ENCODE peak calls at places on chromosome 21, in four cellular contexts. One of them, this sample, is unnamed.

GRCh38 chr21:33434770-33435360 is 31.7 kb downstream of the IFNGR2 start:
- DNase-seq in K562: peak
- DNase-seq in GM12878: peak
- DNase-seq in IMR-90: peak
- DNase-seq in this sample: no peak

GRCh38 chr21:36097427-36098230 is 27.8 kb downstream of the CBR1 start:
- DNase-seq in IMR-90: no peak
- DNase-seq in GM12878: peak
- DNase-seq in K562: peak
- DNase-seq in this sample: no peak

GRCh38 chr21:42263591-42264131 is 44.7 kb downstream of the ABCG1 start:
- DNase-seq in GM12878: no peak
- DNase-seq in K562: no peak
- DNase-seq in IMR-90: no peak
- DNase-seq in this sample: no peak

GRCh38 chr21:42878993-42879787 is at the start of gene WDR4:
- DNase-seq in K562: peak
- DNase-seq in GM12878: peak
- DNase-seq in IMR-90: peak
- DNase-seq in this sample: peak

GRCh38 chr21:45990741-45991605 is 9.4 kb downstream of the COL6A1 start:
- DNase-seq in K562: no peak
- DNase-seq in IMR-90: no peak
- DNase-seq in GM12878: no peak
- DNase-seq in this sample: no peak

GRCh38 chr21:43827015-43827611 is 37.7 kb downstream of the RRP1 start:
- DNase-seq in GM12878: no peak
- DNase-seq in K562: no peak
- DNase-seq in IMR-90: peak
- DNase-seq in this sample: no peak

GRCh38 chr21:42340187-42340586 is 10.6 kb downstream of the TFF2 start:
- DNase-seq in IMR-90: no peak
- DNase-seq in K562: no peak
- DNase-seq in GM12878: no peak
- DNase-seq in this sample: no peak

GRCh38 chr21:33857846-33858671 is 57.5 kb downstream of the ATP5PO start:
- DNase-seq in K562: no peak
- DNase-seq in GM12878: no peak
- DNase-seq in IMR-90: no peak
- DNase-seq in this sample: no peak

GRCh38 chr21:33643658-33644311 is 1.5 kb downstream of the ITSN1 start:
- DNase-seq in GM12878: no peak
- DNase-seq in IMR-90: no peak
- DNase-seq in K562: no peak
- DNase-seq in this sample: no peak

GRCh38 chr21:32705139-32705538 is 22.7 kb downstream of the SYNJ1 start:
- DNase-seq in K562: no peak
- DNase-seq in GM12878: no peak
- DNase-seq in IMR-90: peak
- DNase-seq in this sample: no peak

GRCh38 chr21:34519013-34519412 is 7.0 kb upstream of the KCNE1 start:
- DNase-seq in K562: no peak
- DNase-seq in GM12878: no peak
- DNase-seq in IMR-90: no peak
- DNase-seq in this sample: no peak

GRCh38 chr21:42258885-42259407 is 40.0 kb downstream of the ABCG1 start:
- DNase-seq in K562: no peak
- DNase-seq in GM12878: no peak
- DNase-seq in IMR-90: no peak
- DNase-seq in this sample: no peak

GRCh38 chr21:17931080-17931479 is 111.9 kb upstream of the C21orf91 start:
- DNase-seq in GM12878: peak
- DNase-seq in K562: no peak
- DNase-seq in IMR-90: no peak
- DNase-seq in this sample: no peak

GRCh38 chr21:42474043-42474831 is 21.8 kb downstream of the RSPH1 start:
- DNase-seq in IMR-90: no peak
- DNase-seq in K562: no peak
- DNase-seq in GM12878: no peak
- DNase-seq in this sample: no peak

GRCh38 chr21:42107881-42108553 is 36.9 kb downstream of the UMODL1 start:
- DNase-seq in K562: peak
- DNase-seq in IMR-90: peak
- DNase-seq in GM12878: no peak
- DNase-seq in this sample: peak

GRCh38 chr21:45293214-45293725 is 5.6 kb upstream of the POFUT2 start:
- DNase-seq in IMR-90: no peak
- DNase-seq in K562: no peak
- DNase-seq in GM12878: no peak
- DNase-seq in this sample: peak

GRCh38 chr21:32807717-32808380 is 36.3 kb upstream of the PAXBP1 start:
- DNase-seq in K562: no peak
- DNase-seq in IMR-90: peak
- DNase-seq in GM12878: no peak
- DNase-seq in this sample: no peak

GRCh38 chr21:42061866-42062542 is 9.1 kb upstream of the UMODL1 start:
- DNase-seq in IMR-90: no peak
- DNase-seq in GM12878: no peak
- DNase-seq in K562: no peak
- DNase-seq in this sample: no peak

GRCh38 chr21:20790113-20790512 is 208.1 kb upstream of the NCAM2 start:
- DNase-seq in GM12878: no peak
- DNase-seq in K562: no peak
- DNase-seq in IMR-90: no peak
- DNase-seq in this sample: peak

GRCh38 chr21:37032877-37033471 is 26.5 kb downstream of the RIPPLY3 start:
- DNase-seq in IMR-90: peak
- DNase-seq in K562: no peak
- DNase-seq in GM12878: no peak
- DNase-seq in this sample: no peak

GRCh38 chr21:20353351-20353750 is 644.9 kb upstream of the NCAM2 start:
- DNase-seq in IMR-90: no peak
- DNase-seq in K562: no peak
- DNase-seq in GM12878: no peak
- DNase-seq in this sample: no peak

GRCh38 chr21:45607021-45607921 is 36.3 kb upstream of the PCBP3 start:
- DNase-seq in IMR-90: peak
- DNase-seq in K562: no peak
- DNase-seq in GM12878: no peak
- DNase-seq in this sample: no peak

GRCh38 chr21:24259241-24259640 is 1348.0 kb downstream of the MRPL39 start:
- DNase-seq in GM12878: no peak
- DNase-seq in K562: no peak
- DNase-seq in IMR-90: peak
- DNase-seq in this sample: no peak

GRCh38 chr21:36710729-36711048 is 11.8 kb downstream of the SIM2 start:
- DNase-seq in IMR-90: no peak
- DNase-seq in K562: no peak
- DNase-seq in GM12878: no peak
- DNase-seq in this sample: peak

GRCh38 chr21:44011123-44011773 is 861 bp upstream of the TRAPPC10 start:
- DNase-seq in GM12878: no peak
- DNase-seq in IMR-90: no peak
- DNase-seq in K562: peak
- DNase-seq in this sample: no peak

GRCh38 chr21:46648539-46648938 is 13.1 kb downstream of the PRMT2 start:
- DNase-seq in K562: no peak
- DNase-seq in IMR-90: no peak
- DNase-seq in GM12878: no peak
- DNase-seq in this sample: no peak

GRCh38 chr21:25733859-25734653 is 648 bp downstream of the ATP5PF start:
- DNase-seq in IMR-90: peak
- DNase-seq in GM12878: no peak
- DNase-seq in K562: peak
- DNase-seq in this sample: no peak

GRCh38 chr21:22399717-22400520 is 1401.7 kb downstream of the NCAM2 start:
- DNase-seq in IMR-90: no peak
- DNase-seq in K562: no peak
- DNase-seq in GM12878: no peak
- DNase-seq in this sample: no peak

GRCh38 chr21:46319192-46319591 is 4.5 kb downstream of the C21orf58 start:
- DNase-seq in IMR-90: no peak
- DNase-seq in GM12878: no peak
- DNase-seq in K562: no peak
- DNase-seq in this sample: no peak

GRCh38 chr21:42409366-42409765 is 5.7 kb downstream of the UBASH3A start:
- DNase-seq in IMR-90: no peak
- DNase-seq in GM12878: no peak
- DNase-seq in K562: no peak
- DNase-seq in this sample: no peak

GRCh38 chr21:40139636-40140035 is 272.4 kb downstream of the PCP4 start:
- DNase-seq in IMR-90: no peak
- DNase-seq in GM12878: no peak
- DNase-seq in K562: no peak
- DNase-seq in this sample: no peak

GRCh38 chr21:40143822-40144525 is 276.7 kb downstream of the PCP4 start:
- DNase-seq in K562: peak
- DNase-seq in GM12878: no peak
- DNase-seq in IMR-90: peak
- DNase-seq in this sample: no peak

GRCh38 chr21:40146201-40146890 is 279.1 kb downstream of the PCP4 start:
- DNase-seq in K562: no peak
- DNase-seq in IMR-90: no peak
- DNase-seq in GM12878: no peak
- DNase-seq in this sample: no peak

GRCh38 chr21:40140675-40141074 is 273.4 kb downstream of the PCP4 start:
- DNase-seq in K562: no peak
- DNase-seq in IMR-90: no peak
- DNase-seq in GM12878: no peak
- DNase-seq in this sample: no peak

DNA sequence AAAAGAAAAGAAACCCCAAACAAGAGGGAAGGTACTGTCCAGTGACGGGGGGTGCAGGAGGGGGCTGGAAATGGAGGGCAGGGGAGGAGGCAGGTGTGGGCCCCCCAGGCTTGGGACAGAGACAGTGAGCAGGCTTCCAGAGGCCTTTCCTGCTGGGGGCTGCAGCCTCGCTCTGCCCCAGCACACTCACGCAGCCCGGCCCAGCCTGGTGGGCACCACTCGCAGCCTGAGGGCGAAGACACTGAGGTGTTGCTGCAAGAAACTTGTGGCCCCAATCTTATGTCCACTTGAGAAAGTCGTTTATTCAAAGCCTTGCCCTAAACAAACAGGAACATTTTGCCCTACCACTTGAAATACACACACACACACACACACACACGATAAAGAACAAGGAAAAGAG is 274.4 kb downstream of the PCP4 start:
- DNase-seq in GM12878: no peak
- DNase-seq in K562: no peak
- DNase-seq in IMR-90: no peak
- DNase-seq in this sample: no peak
- TF ChIP-seq CHD1 in GM12878: no peak
- TF ChIP-seq CHD1 in K562: no peak
- TF ChIP-seq CHD1 in IMR-90: no peak
- TF ChIP-seq CHD1 in this sample: no peak

GRCh38 chr21:16194851-16195251 is 465.1 kb downstream of the USP25 start:
- DNase-seq in K562: no peak
- DNase-seq in GM12878: no peak
- DNase-seq in IMR-90: peak
- DNase-seq in this sample: no peak

GRCh38 chr21:16193758-16194606 is 464.2 kb downstream of the USP25 start:
- DNase-seq in GM12878: no peak
- DNase-seq in K562: no peak
- DNase-seq in IMR-90: peak
- DNase-seq in this sample: peak

GRCh38 chr21:16195896-16196443 is 466.2 kb downstream of the USP25 start:
- DNase-seq in IMR-90: no peak
- DNase-seq in GM12878: no peak
- DNase-seq in K562: no peak
- DNase-seq in this sample: no peak

GRCh38 chr21:16195476-16195875 is 465.7 kb downstream of the USP25 start:
- DNase-seq in K562: no peak
- DNase-seq in GM12878: no peak
- DNase-seq in IMR-90: peak
- DNase-seq in this sample: no peak

GRCh38 chr21:16192900-16193299 is 463.1 kb downstream of the USP25 start:
- DNase-seq in GM12878: no peak
- DNase-seq in IMR-90: peak
- DNase-seq in K562: no peak
- DNase-seq in this sample: no peak
- TF ChIP-seq CHD1 in GM12878: no peak
- TF ChIP-seq CHD1 in IMR-90: no peak
- TF ChIP-seq CHD1 in K562: no peak
- TF ChIP-seq CHD1 in this sample: no peak

GRCh38 chr21:15139881-15140280 is 75.1 kb upstream of the NRIP1 start:
- DNase-seq in K562: no peak
- DNase-seq in GM12878: no peak
- DNase-seq in IMR-90: no peak
- DNase-seq in this sample: no peak

GRCh38 chr21:15140321-15141019 is 75.7 kb upstream of the NRIP1 start:
- DNase-seq in GM12878: no peak
- DNase-seq in K562: no peak
- DNase-seq in IMR-90: no peak
- DNase-seq in this sample: no peak

GRCh38 chr21:15138475-15138874 is 73.7 kb upstream of the NRIP1 start:
- DNase-seq in IMR-90: no peak
- DNase-seq in GM12878: no peak
- DNase-seq in K562: no peak
- DNase-seq in this sample: no peak

GRCh38 chr21:15144026-15144425 is 79.2 kb upstream of the NRIP1 start:
- DNase-seq in GM12878: no peak
- DNase-seq in K562: no peak
- DNase-seq in IMR-90: no peak
- DNase-seq in this sample: no peak

DNA sequence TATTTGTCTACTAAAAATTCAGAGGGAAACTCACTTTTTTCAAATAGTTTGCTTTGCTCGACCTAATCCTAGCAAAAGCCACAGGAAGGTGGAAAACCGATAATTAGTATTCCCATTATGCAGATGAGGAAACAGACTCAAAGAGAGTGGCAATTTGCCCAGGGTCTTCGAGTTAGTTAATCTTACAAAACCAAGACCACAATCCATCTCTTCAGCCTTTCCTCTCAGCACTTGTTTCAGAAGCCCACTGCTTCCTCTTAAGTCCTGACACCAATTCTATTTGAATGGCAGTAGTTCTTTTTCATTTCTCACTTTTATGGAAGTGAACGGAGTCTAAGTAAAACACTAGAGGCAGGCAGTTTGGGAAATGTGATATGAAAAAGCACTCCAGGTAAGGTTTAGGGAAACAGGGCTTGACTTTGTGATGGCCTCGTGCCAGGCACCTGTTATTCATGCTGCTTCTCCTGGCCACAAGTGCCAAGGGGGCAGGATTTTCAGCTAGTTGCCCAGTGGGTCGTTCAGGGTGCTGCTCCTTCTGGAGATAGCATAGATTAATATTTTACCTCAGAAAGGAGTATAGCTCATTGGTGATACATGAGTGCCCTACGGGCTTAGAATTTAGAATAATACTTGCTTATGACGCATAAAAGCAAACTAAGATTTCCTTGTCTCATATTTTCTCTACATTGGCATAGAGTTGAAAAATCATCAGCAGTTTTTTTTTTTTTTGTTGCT is 76.6 kb upstream of the NRIP1 start:
- DNase-seq in IMR-90: no peak
- DNase-seq in K562: no peak
- DNase-seq in GM12878: no peak
- DNase-seq in this sample: no peak
- TF ChIP-seq CHD1 in IMR-90: no peak
- TF ChIP-seq CHD1 in K562: no peak
- TF ChIP-seq CHD1 in GM12878: no peak
- TF ChIP-seq CHD1 in this sample: no peak

GRCh38 chr21:38156200-38156599 is 100.6 kb upstream of the KCNJ15 start:
- DNase-seq in K562: no peak
- DNase-seq in GM12878: no peak
- DNase-seq in IMR-90: no peak
- DNase-seq in this sample: no peak
- TF ChIP-seq CHD1 in K562: no peak
- TF ChIP-seq CHD1 in GM12878: no peak
- TF ChIP-seq CHD1 in IMR-90: no peak
- TF ChIP-seq CHD1 in this sample: no peak